ENCODE peak calls at places on chromosomes 6 and 20, in five cellular contexts. M is neuronal stem cell, Y is H1, S is H9, Q is trophoblast cell. P is an unnamed sample.

GRCh38 chr20:40705413-40705812 is 16.4 kb upstream of the MAFB start:
- DNase-seq in M (no peak), Y (no peak), S (no peak), Q (no peak), P (no peak)

GRCh38 chr6:41377071-41377470 is 41.7 kb downstream of the NCR2 start:
- DNase-seq in M (no peak), Y (no peak), S (no peak), Q (no peak), P (no peak)

GRCh38 chr20:38272961-38273360 is 12.4 kb upstream of the KIAA1755 start:
- DNase-seq in M (no peak), Y (no peak), S (no peak), Q (peak), P (peak)

GRCh38 chr6:4091926-4092325 is 13.0 kb upstream of the FAM217A start:
- DNase-seq in M (no peak), Y (no peak), S (no peak), Q (no peak), P (no peak)

GRCh38 chr20:50689864-50690263 is 1.5 kb downstream of the RIPOR3 start:
- DNase-seq in M (no peak), Y (no peak), S (no peak), Q (no peak), P (no peak)

GRCh38 chr6:83928286-83928685 is 68.8 kb downstream of the CYB5R4 start:
- DNase-seq in M (no peak), Y (no peak), S (no peak), Q (no peak), P (no peak)

GRCh38 chr6:90220273-90220672 is 76.4 kb downstream of the BACH2 start:
- DNase-seq in M (no peak), Y (no peak), S (no peak), Q (no peak), P (no peak)

GRCh38 chr20:362271-363254 is 15.7 kb downstream of the NRSN2 start:
- DNase-seq in M (no peak), Y (no peak), S (peak), Q (peak), P (peak)

DNA sequence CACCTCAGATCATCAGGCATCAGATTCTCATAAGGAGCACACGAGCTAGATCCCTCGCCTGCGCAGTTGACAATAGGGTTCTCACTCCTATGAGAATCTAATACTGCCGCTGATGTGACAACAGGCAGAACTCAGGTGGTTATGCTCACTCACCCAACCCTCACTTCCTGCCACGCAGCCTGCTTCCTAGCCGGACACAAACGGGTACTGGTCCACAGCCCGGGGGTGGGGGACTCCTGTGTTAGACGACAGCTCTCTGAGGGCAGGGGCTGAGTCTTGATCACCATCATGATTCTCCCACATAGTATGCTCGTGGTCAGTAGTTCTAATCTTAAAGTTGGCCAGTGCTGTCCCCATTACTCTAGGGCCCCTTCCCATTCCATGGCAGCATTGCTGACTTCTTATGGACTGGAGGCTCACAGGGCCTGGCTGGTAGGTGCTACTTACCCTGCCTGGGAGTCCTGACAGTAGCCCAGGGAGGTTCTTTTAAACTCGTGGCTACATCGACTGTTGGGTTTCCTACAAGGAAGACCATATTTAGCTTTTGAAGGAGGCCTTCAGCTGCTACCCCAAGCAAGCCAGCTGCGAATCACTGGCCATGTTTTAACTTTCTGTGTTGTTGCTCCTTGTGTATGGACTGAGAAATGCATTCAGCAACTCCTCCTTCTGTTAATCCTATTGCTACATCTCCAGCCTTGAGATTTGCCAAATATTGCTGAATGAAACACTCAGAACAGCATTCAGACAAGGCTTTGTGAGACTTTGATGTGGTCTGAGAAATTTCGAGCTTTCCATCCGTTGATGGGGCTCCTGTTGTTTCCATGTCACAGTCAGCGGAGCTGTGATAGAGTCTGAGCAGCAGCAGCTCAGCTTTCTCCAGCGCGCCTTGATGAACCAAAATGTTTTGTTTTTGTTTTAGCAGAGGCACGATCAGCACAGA is 300.4 kb downstream of the NRN1 start:
- DNase-seq in M (no peak), Y (no peak), S (no peak), Q (no peak), P (no peak)
- H2BK12ac ChIP-seq in M (no peak), Y (no peak), S (no peak), Q (no peak), P (no peak)

GRCh38 chr6:39295538-39295937 is 18.7 kb downstream of the KCNK17 start:
- DNase-seq in M (no peak), Y (no peak), S (no peak), Q (no peak), P (no peak)

GRCh38 chr6:39292637-39293036 is 21.6 kb downstream of the KCNK17 start:
- DNase-seq in M (no peak), Y (no peak), S (no peak), Q (no peak), P (no peak)

GRCh38 chr6:39296745-39297640 is 17.2 kb downstream of the KCNK17 start:
- DNase-seq in M (no peak), Y (no peak), S (no peak), Q (no peak), P (no peak)

GRCh38 chr6:39294133-39294532 is 20.1 kb downstream of the KCNK17 start:
- DNase-seq in M (no peak), Y (no peak), S (no peak), Q (no peak), P (no peak)

DNA sequence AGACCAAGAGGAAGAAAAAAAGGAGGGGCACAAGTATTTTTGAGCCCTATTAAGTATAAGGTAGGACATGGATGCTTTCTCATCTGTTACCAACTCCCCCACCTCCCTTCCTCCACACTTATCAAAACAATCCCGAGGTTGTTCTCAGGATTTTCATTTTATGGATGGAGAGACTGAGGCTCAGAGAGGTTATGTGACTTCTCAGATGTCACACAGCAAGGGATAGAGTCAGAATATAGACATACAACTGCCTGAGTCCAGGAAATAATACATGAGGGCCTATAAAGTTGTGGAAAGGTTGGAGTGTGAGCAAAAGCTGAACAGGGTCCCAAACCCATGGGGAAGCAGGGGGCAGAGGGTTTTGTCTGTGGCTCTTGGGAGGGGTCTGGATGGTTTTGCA is 19.3 kb downstream of the KCNK17 start:
- DNase-seq in M (no peak), Y (no peak), S (no peak), Q (no peak), P (no peak)
- H2BK12ac ChIP-seq in M (no peak), Y (no peak), S (no peak), Q (no peak), P (no peak)

GRCh38 chr6:10662742-10663141 is 31.7 kb downstream of the C6orf52 start:
- DNase-seq in M (no peak), Y (no peak), S (no peak), Q (no peak), P (no peak)

GRCh38 chr6:10659697-10660348 is 34.6 kb downstream of the C6orf52 start:
- DNase-seq in M (no peak), Y (peak), S (peak), Q (peak), P (peak)

GRCh38 chr6:10658910-10659696 is 35.3 kb downstream of the C6orf52 start:
- DNase-seq in M (no peak), Y (peak), S (peak), Q (no peak), P (peak)

DNA sequence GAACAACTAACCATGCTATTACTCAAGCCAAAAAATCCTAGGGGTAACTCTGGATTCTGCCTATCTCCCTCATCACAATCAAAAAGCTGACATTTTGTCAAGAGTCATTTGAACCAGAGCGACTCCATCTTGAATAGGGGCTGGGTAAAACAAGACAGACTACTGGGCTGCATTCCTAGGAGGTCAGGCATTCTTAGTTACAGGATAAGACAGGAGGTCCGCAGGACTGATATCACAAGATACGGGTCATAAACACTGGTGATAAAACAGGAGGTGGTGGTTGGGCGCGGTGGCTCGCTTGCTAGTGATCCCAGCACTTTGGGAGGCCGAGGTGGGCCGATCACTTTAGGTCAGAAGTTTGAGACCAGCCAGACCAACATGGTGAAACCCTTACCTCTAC is 32.2 kb downstream of the C6orf52 start:
- DNase-seq in M (no peak), Y (no peak), S (no peak), Q (peak), P (no peak)
- H2BK12ac ChIP-seq in M (no peak), Y (no peak), S (no peak), Q (no peak), P (no peak)

GRCh38 chr6:163533443-163533842 is 118.9 kb downstream of the QKI start:
- DNase-seq in M (no peak), Y (no peak), S (no peak), Q (peak), P (peak)
- H2BK12ac ChIP-seq in M (no peak), Y (no peak), S (no peak), Q (no peak), P (no peak)

GRCh38 chr6:44867561-44868334 is 460.4 kb upstream of the RUNX2 start:
- DNase-seq in M (no peak), Y (no peak), S (no peak), Q (no peak), P (no peak)
- H2BK12ac ChIP-seq in M (no peak), Y (no peak), S (no peak), Q (no peak), P (no peak)

GRCh38 chr20:53850318-53850717 is 220.1 kb downstream of the BCAS1 start:
- DNase-seq in M (no peak), Y (no peak), S (no peak), Q (no peak), P (no peak)

GRCh38 chr20:53853451-53853713 is 217.0 kb downstream of the BCAS1 start:
- DNase-seq in M (no peak), Y (no peak), S (no peak), Q (no peak), P (no peak)

GRCh38 chr20:53849471-53850059 is 220.8 kb downstream of the BCAS1 start:
- DNase-seq in M (no peak), Y (no peak), S (no peak), Q (no peak), P (no peak)

GRCh38 chr20:53852691-53853450 is 217.5 kb downstream of the BCAS1 start:
- DNase-seq in M (no peak), Y (no peak), S (no peak), Q (no peak), P (no peak)

GRCh38 chr20:53852025-53852424 is 218.4 kb downstream of the BCAS1 start:
- DNase-seq in M (no peak), Y (no peak), S (no peak), Q (no peak), P (no peak)
- H2BK12ac ChIP-seq in M (no peak), Y (no peak), S (no peak), Q (no peak), P (peak)

DNA sequence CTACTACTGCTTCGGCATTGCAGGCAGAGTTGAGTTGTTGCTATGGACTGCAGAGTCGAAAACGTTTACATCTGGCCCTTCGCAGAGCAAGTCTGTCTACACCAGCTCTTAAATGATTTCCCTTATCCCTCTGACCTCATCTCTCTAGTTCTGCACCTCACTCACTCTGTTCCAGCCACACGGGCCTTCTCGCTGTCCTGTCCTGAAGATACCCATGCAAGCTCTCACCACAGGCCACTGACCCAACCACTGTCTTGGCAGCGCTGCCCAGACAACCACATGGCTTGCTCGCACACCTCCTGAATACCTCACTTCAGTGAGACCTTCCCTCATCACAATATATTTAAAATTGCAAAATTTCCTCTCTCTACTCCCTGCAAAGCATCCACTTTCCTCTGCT is 31.4 kb downstream of the B4GALT5 start:
- DNase-seq in M (no peak), Y (no peak), S (no peak), Q (no peak), P (no peak)
- H2BK12ac ChIP-seq in M (no peak), Y (peak), S (no peak), Q (peak), P (peak)

GRCh38 chr20:33124994-33125393 is 43.0 kb upstream of the BPIFA2 start:
- DNase-seq in M (no peak), Y (no peak), S (no peak), Q (no peak), P (no peak)

GRCh38 chr20:33119725-33120720 is 40.6 kb downstream of the BPIFB4 start:
- DNase-seq in M (no peak), Y (no peak), S (no peak), Q (no peak), P (no peak)

GRCh38 chr20:33125983-33126382 is 42.0 kb upstream of the BPIFA2 start:
- DNase-seq in M (no peak), Y (no peak), S (no peak), Q (no peak), P (no peak)

GRCh38 chr20:33124261-33124660 is 43.7 kb upstream of the BPIFA2 start:
- DNase-seq in M (no peak), Y (no peak), S (no peak), Q (no peak), P (no peak)

GRCh38 chr20:33120934-33121333 is 41.5 kb downstream of the BPIFB4 start:
- DNase-seq in M (no peak), Y (no peak), S (no peak), Q (no peak), P (no peak)
- H2BK12ac ChIP-seq in M (no peak), Y (no peak), S (no peak), Q (no peak), P (no peak)

DNA sequence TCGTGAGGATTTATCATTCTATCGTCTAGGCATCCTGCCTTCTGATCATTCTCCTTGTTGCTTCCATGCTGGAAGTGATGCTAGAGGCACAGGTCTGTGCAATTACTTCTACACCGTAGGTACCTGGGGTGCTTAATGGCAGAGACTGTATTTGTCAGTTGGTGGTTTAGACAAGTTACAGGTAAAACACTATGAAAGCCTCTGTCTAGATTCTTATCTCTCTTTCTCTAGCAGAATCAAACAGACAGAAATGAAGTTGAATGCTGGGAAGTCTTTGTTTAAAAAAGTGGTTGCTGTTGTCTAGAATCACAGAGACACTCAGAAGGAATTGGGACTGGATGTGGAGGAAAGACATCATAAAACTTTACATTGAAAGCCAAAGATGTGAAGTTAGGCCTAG is 290.0 kb downstream of the SOX4 start:
- DNase-seq in M (no peak), Y (no peak), S (no peak), Q (no peak), P (no peak)
- H2BK12ac ChIP-seq in M (no peak), Y (no peak), S (no peak), Q (no peak), P (no peak)